ENCODE peak calls at places on chromosome 12, in ten cellular contexts. One of them, this sample, is unnamed.

GRCh38 chr12:50901685-50902113 is 50.6 kb upstream of the HIGD1C start:
- DNase-seq in tibial artery: no peak
- DNase-seq in neural progenitor cell: no peak
- DNase-seq in cardiac muscle cell: no peak
- DNase-seq in right lobe of liver: no peak
- DNase-seq in heart left ventricle: no peak
- DNase-seq in activated CD8-positive, alpha-beta T cell treated with anti-CD3 and anti-CD28 coated beads for 36 hours: no peak
- DNase-seq in astrocyte of the spinal cord: no peak
- DNase-seq in tibial nerve: no peak
- DNase-seq in Panc1: no peak
- DNase-seq in this sample: peak; percentile 70

GRCh38 chr12:49339464-49339861 is 2.5 kb upstream of the C1QL4 start:
- DNase-seq in activated CD8-positive, alpha-beta T cell treated with anti-CD3 and anti-CD28 coated beads for 36 hours: no peak
- DNase-seq in tibial artery: peak; percentile 38
- DNase-seq in right lobe of liver: peak; percentile 37
- DNase-seq in tibial nerve: no peak
- DNase-seq in cardiac muscle cell: no peak
- DNase-seq in astrocyte of the spinal cord: no peak
- DNase-seq in Panc1: no peak
- DNase-seq in neural progenitor cell: peak; percentile 45
- DNase-seq in heart left ventricle: no peak
- DNase-seq in this sample: no peak

GRCh38 chr12:72295101-72295500 is 22.9 kb downstream of the TRHDE start:
- DNase-seq in heart left ventricle: no peak
- DNase-seq in Panc1: no peak
- DNase-seq in activated CD8-positive, alpha-beta T cell treated with anti-CD3 and anti-CD28 coated beads for 36 hours: no peak
- DNase-seq in cardiac muscle cell: no peak
- DNase-seq in right lobe of liver: no peak
- DNase-seq in tibial nerve: no peak
- DNase-seq in tibial artery: no peak
- DNase-seq in neural progenitor cell: no peak
- DNase-seq in astrocyte of the spinal cord: peak; percentile 42
- DNase-seq in this sample: no peak

GRCh38 chr12:104072099-104072498 is 7.8 kb downstream of the HCFC2 start:
- DNase-seq in tibial nerve: no peak
- DNase-seq in activated CD8-positive, alpha-beta T cell treated with anti-CD3 and anti-CD28 coated beads for 36 hours: no peak
- DNase-seq in heart left ventricle: no peak
- DNase-seq in neural progenitor cell: no peak
- DNase-seq in right lobe of liver: no peak
- DNase-seq in tibial artery: no peak
- DNase-seq in astrocyte of the spinal cord: peak; percentile 12
- DNase-seq in cardiac muscle cell: no peak
- DNase-seq in Panc1: no peak
- DNase-seq in this sample: no peak

GRCh38 chr12:2051700-2052625 is 824 bp upstream of the CACNA1C start:
- DNase-seq in heart left ventricle: no peak
- DNase-seq in right lobe of liver: no peak
- DNase-seq in cardiac muscle cell: peak; percentile 13
- DNase-seq in tibial nerve: no peak
- DNase-seq in tibial artery: no peak
- DNase-seq in Panc1: no peak
- DNase-seq in neural progenitor cell: peak; percentile 77
- DNase-seq in activated CD8-positive, alpha-beta T cell treated with anti-CD3 and anti-CD28 coated beads for 36 hours: no peak
- DNase-seq in astrocyte of the spinal cord: no peak
- DNase-seq in this sample: no peak

GRCh38 chr12:75270157-75270556 is 60.0 kb downstream of the CAPS2 start:
- DNase-seq in right lobe of liver: no peak
- DNase-seq in heart left ventricle: no peak
- DNase-seq in activated CD8-positive, alpha-beta T cell treated with anti-CD3 and anti-CD28 coated beads for 36 hours: no peak
- DNase-seq in astrocyte of the spinal cord: no peak
- DNase-seq in tibial nerve: no peak
- DNase-seq in neural progenitor cell: no peak
- DNase-seq in cardiac muscle cell: no peak
- DNase-seq in Panc1: no peak
- DNase-seq in tibial artery: no peak
- DNase-seq in this sample: no peak

GRCh38 chr12:6469609-6470374 is 685 bp downstream of the VAMP1 start:
- DNase-seq in tibial artery: no peak
- DNase-seq in cardiac muscle cell: no peak
- DNase-seq in Panc1: no peak
- DNase-seq in heart left ventricle: no peak
- DNase-seq in neural progenitor cell: peak; percentile 52
- DNase-seq in tibial nerve: no peak
- DNase-seq in activated CD8-positive, alpha-beta T cell treated with anti-CD3 and anti-CD28 coated beads for 36 hours: no peak
- DNase-seq in astrocyte of the spinal cord: no peak
- DNase-seq in right lobe of liver: no peak
- DNase-seq in this sample: no peak

GRCh38 chr12:50764861-50765324 is 992 bp downstream of the ATF1 start:
- DNase-seq in neural progenitor cell: no peak
- DNase-seq in tibial nerve: no peak
- DNase-seq in astrocyte of the spinal cord: peak; percentile 50
- DNase-seq in tibial artery: no peak
- DNase-seq in cardiac muscle cell: peak; percentile 48
- DNase-seq in right lobe of liver: peak; percentile 61
- DNase-seq in Panc1: no peak
- DNase-seq in activated CD8-positive, alpha-beta T cell treated with anti-CD3 and anti-CD28 coated beads for 36 hours: peak; percentile 59
- DNase-seq in heart left ventricle: no peak
- DNase-seq in this sample: no peak

GRCh38 chr12:19288603-19289244 is 150.6 kb upstream of the AEBP2 start:
- DNase-seq in activated CD8-positive, alpha-beta T cell treated with anti-CD3 and anti-CD28 coated beads for 36 hours: no peak
- DNase-seq in astrocyte of the spinal cord: peak; percentile 60
- DNase-seq in Panc1: no peak
- DNase-seq in heart left ventricle: no peak
- DNase-seq in cardiac muscle cell: peak; percentile 59
- DNase-seq in neural progenitor cell: peak; percentile 37
- DNase-seq in tibial artery: no peak
- DNase-seq in tibial nerve: no peak
- DNase-seq in right lobe of liver: no peak
- DNase-seq in this sample: no peak

GRCh38 chr12:63821781-63822251 is 22.7 kb upstream of the SRGAP1 start:
- DNase-seq in tibial nerve: peak; percentile 14
- DNase-seq in right lobe of liver: no peak
- DNase-seq in tibial artery: no peak
- DNase-seq in neural progenitor cell: no peak
- DNase-seq in heart left ventricle: peak; percentile 64
- DNase-seq in Panc1: no peak
- DNase-seq in activated CD8-positive, alpha-beta T cell treated with anti-CD3 and anti-CD28 coated beads for 36 hours: peak; percentile 16
- DNase-seq in cardiac muscle cell: peak; percentile 50
- DNase-seq in astrocyte of the spinal cord: peak; percentile 16
- DNase-seq in this sample: no peak

GRCh38 chr12:52214421-52214802 is 18.6 kb upstream of the KRT7 start:
- DNase-seq in tibial nerve: no peak
- DNase-seq in Panc1: no peak
- DNase-seq in heart left ventricle: peak; percentile 46
- DNase-seq in right lobe of liver: no peak
- DNase-seq in activated CD8-positive, alpha-beta T cell treated with anti-CD3 and anti-CD28 coated beads for 36 hours: no peak
- DNase-seq in astrocyte of the spinal cord: no peak
- DNase-seq in neural progenitor cell: no peak
- DNase-seq in tibial artery: peak; percentile 27
- DNase-seq in cardiac muscle cell: no peak
- DNase-seq in this sample: no peak

GRCh38 chr12:130481392-130481879 is 143.7 kb downstream of the PIWIL1 start:
- DNase-seq in Panc1: no peak
- DNase-seq in tibial artery: no peak
- DNase-seq in tibial nerve: no peak
- DNase-seq in heart left ventricle: no peak
- DNase-seq in neural progenitor cell: no peak
- DNase-seq in activated CD8-positive, alpha-beta T cell treated with anti-CD3 and anti-CD28 coated beads for 36 hours: no peak
- DNase-seq in right lobe of liver: no peak
- DNase-seq in astrocyte of the spinal cord: no peak
- DNase-seq in cardiac muscle cell: no peak
- DNase-seq in this sample: no peak
- TF ChIP-seq CTCF in Panc1: no peak
- TF ChIP-seq CTCF in tibial artery: no peak
- TF ChIP-seq CTCF in tibial nerve: no peak
- TF ChIP-seq CTCF in heart left ventricle: no peak
- TF ChIP-seq CTCF in neural progenitor cell: no peak
- TF ChIP-seq CTCF in activated CD8-positive, alpha-beta T cell treated with anti-CD3 and anti-CD28 coated beads for 36 hours: no peak
- TF ChIP-seq CTCF in right lobe of liver: no peak
- TF ChIP-seq CTCF in astrocyte of the spinal cord: no peak
- TF ChIP-seq CTCF in cardiac muscle cell: no peak
- TF ChIP-seq CTCF in this sample: no peak

DNA sequence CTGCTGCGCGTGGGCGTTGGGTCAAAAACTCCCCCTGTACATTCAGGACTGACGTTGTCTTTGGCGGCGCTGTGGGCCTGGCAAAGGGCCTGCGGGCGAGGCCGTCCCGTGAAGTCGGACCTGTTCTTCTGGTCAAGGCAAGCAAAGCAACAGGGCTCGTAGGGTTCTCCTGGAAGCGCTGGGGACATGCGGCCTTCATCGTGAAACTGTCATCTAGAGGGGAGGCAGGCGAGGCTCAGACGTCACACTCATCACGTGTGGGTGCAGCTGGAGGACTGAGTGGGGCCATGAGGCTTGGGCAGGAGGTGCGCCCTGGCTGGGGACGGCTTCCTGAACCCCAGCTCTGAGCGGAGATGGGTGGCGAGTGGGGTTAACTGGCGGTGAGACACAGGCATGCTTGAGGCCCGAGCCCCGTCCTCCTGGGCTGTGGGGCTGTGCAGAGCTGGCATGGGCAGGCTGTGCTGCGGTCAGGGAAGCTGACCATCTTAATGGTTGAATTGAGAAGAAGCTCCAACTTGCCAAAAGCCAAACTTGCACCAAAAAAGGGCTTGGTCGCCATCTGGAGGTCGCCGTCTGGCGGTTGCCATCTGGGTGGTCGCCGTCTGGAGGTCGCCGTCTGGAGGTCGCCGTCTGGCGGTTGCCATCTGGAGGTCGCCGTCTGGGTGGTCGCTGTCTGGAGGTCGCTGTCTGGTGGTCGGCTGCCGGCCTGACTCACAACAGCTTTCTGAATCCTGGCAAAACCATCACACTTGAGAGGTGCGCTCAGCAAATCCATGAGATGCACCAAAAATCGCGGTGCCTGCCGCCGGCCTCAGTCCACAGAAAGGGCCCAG is 66.2 kb downstream of the NOC4L start:
- DNase-seq in Panc1: no peak
- DNase-seq in activated CD8-positive, alpha-beta T cell treated with anti-CD3 and anti-CD28 coated beads for 36 hours: no peak
- DNase-seq in right lobe of liver: no peak
- DNase-seq in astrocyte of the spinal cord: no peak
- DNase-seq in heart left ventricle: peak; percentile 48
- DNase-seq in neural progenitor cell: no peak
- DNase-seq in tibial nerve: no peak
- DNase-seq in cardiac muscle cell: no peak
- DNase-seq in tibial artery: peak; percentile 61
- DNase-seq in this sample: no peak
- TF ChIP-seq CTCF in Panc1: no peak
- TF ChIP-seq CTCF in activated CD8-positive, alpha-beta T cell treated with anti-CD3 and anti-CD28 coated beads for 36 hours: no peak
- TF ChIP-seq CTCF in right lobe of liver: no peak
- TF ChIP-seq CTCF in astrocyte of the spinal cord: no peak
- TF ChIP-seq CTCF in heart left ventricle: no peak
- TF ChIP-seq CTCF in neural progenitor cell: no peak
- TF ChIP-seq CTCF in tibial nerve: no peak
- TF ChIP-seq CTCF in cardiac muscle cell: no peak
- TF ChIP-seq CTCF in tibial artery: no peak
- TF ChIP-seq CTCF in this sample: no peak

DNA sequence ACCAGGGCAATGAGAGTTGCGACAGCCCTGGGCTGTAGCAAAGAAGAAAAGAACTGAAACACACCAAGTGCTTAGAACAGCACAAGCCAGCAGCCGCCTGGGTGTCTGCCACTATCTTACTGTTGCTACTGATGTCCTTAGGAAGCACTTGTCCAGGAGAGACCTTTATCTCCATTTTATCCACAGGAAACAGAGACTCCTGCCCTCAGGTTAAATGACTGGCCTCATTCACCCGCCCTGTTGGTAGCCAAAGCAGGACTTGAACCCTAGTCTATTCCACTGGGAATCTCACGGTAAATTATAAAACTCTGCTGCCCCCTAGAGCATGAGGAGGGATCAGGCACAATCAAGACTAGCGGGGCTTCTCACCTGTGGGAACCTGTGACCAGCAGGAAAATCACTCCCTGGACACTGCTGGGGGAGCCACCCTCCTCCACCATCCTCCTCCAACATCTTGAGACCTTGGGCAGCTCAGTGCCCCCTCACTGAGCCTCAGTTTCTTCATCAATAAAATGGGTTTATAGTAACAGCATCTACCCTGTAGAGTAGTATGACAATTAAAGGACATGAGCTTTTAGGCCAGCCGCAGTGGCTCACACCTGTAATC is 20.5 kb upstream of the TESC start:
- DNase-seq in cardiac muscle cell: no peak
- DNase-seq in astrocyte of the spinal cord: no peak
- DNase-seq in activated CD8-positive, alpha-beta T cell treated with anti-CD3 and anti-CD28 coated beads for 36 hours: peak; percentile 47
- DNase-seq in heart left ventricle: no peak
- DNase-seq in Panc1: peak; percentile 22
- DNase-seq in right lobe of liver: no peak
- DNase-seq in neural progenitor cell: peak; percentile 73
- DNase-seq in tibial nerve: no peak
- DNase-seq in tibial artery: no peak
- DNase-seq in this sample: peak; percentile 63
- TF ChIP-seq CTCF in cardiac muscle cell: peak; percentile 55
- TF ChIP-seq CTCF in astrocyte of the spinal cord: peak; percentile 59
- TF ChIP-seq CTCF in activated CD8-positive, alpha-beta T cell treated with anti-CD3 and anti-CD28 coated beads for 36 hours: peak; percentile 94
- TF ChIP-seq CTCF in heart left ventricle: peak; percentile 61
- TF ChIP-seq CTCF in Panc1: peak; percentile 86
- TF ChIP-seq CTCF in right lobe of liver: peak; percentile 63
- TF ChIP-seq CTCF in neural progenitor cell: peak; percentile 91
- TF ChIP-seq CTCF in tibial nerve: peak; percentile 55
- TF ChIP-seq CTCF in tibial artery: peak; percentile 58
- TF ChIP-seq CTCF in this sample: peak; percentile 72

GRCh38 chr12:17076335-17076734 is 470.4 kb upstream of the LMO3 start:
- DNase-seq in tibial artery: no peak
- DNase-seq in right lobe of liver: no peak
- DNase-seq in tibial nerve: no peak
- DNase-seq in neural progenitor cell: no peak
- DNase-seq in Panc1: no peak
- DNase-seq in astrocyte of the spinal cord: peak; percentile 27
- DNase-seq in cardiac muscle cell: no peak
- DNase-seq in heart left ventricle: no peak
- DNase-seq in activated CD8-positive, alpha-beta T cell treated with anti-CD3 and anti-CD28 coated beads for 36 hours: no peak
- DNase-seq in this sample: no peak

GRCh38 chr12:17077594-17077993 is 471.6 kb upstream of the LMO3 start:
- DNase-seq in activated CD8-positive, alpha-beta T cell treated with anti-CD3 and anti-CD28 coated beads for 36 hours: no peak
- DNase-seq in astrocyte of the spinal cord: no peak
- DNase-seq in cardiac muscle cell: no peak
- DNase-seq in right lobe of liver: no peak
- DNase-seq in neural progenitor cell: no peak
- DNase-seq in tibial artery: no peak
- DNase-seq in heart left ventricle: no peak
- DNase-seq in Panc1: no peak
- DNase-seq in tibial nerve: no peak
- DNase-seq in this sample: no peak

DNA sequence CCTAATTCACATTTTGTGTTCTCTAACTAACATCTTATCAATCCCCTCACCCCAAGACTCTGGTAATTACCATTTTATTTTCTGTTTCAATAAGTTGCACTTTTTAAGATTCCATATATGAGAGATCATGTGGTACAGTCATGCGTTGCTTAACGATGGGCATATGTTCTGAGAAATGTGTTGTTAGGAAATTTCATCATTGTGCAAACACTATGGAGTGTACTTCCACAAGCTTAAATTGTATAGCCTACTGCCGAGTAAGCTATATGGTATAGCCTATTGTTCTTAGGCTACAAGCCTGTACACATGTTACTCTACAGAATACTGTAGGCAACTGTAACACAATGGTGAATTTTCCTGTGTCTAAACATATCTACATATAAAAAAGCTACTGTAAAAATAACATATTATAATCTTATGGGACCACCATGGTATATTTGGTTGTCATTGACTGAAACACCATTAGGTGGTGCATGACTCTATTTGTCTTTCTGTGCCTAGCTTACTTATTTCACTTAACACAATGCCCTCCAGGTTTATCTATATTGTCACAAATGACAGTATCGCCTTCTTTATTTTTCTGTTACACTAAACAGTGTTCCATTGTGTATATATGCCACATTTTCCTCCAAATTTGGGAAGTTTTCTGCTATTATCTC is 473.4 kb upstream of the LMO3 start:
- DNase-seq in cardiac muscle cell: no peak
- DNase-seq in astrocyte of the spinal cord: no peak
- DNase-seq in activated CD8-positive, alpha-beta T cell treated with anti-CD3 and anti-CD28 coated beads for 36 hours: no peak
- DNase-seq in Panc1: no peak
- DNase-seq in tibial artery: no peak
- DNase-seq in right lobe of liver: no peak
- DNase-seq in neural progenitor cell: no peak
- DNase-seq in heart left ventricle: no peak
- DNase-seq in tibial nerve: no peak
- DNase-seq in this sample: no peak
- TF ChIP-seq CTCF in cardiac muscle cell: no peak
- TF ChIP-seq CTCF in astrocyte of the spinal cord: no peak
- TF ChIP-seq CTCF in activated CD8-positive, alpha-beta T cell treated with anti-CD3 and anti-CD28 coated beads for 36 hours: no peak
- TF ChIP-seq CTCF in Panc1: no peak
- TF ChIP-seq CTCF in tibial artery: no peak
- TF ChIP-seq CTCF in right lobe of liver: no peak
- TF ChIP-seq CTCF in neural progenitor cell: peak; percentile 48
- TF ChIP-seq CTCF in heart left ventricle: no peak
- TF ChIP-seq CTCF in tibial nerve: no peak
- TF ChIP-seq CTCF in this sample: peak; percentile 23